ENCODE peak calls at places on chromosomes 16 and 17, in nine cellular contexts. F is EL, P is type B pancreatic cell, Y is prostate gland, C is renal cortical epithelial cell, V is activated T-cell treated with anti-CD3 and anti-CD28 coated beads for 1 hour, R is germinal center, E is GM06990, O is neural crest cell. W is an unnamed sample.

GRCh38 chr16:49876716-49877129 is 20.8 kb upstream of the ZNF423 start:
- DNase-seq in F (peak), P (peak), Y (no peak), C (no peak), V (no peak), R (peak), E (peak), O (peak), W (peak)

GRCh38 chr17:10099051-10099571 is 99.3 kb downstream of the GAS7 start:
- DNase-seq in F (peak), P (no peak), Y (no peak), C (no peak), V (no peak), R (no peak), E (no peak), O (no peak), W (no peak)

GRCh38 chr17:40556884-40557414 is 8.3 kb downstream of the CCR7 start:
- DNase-seq in F (no peak), P (peak), Y (no peak), C (no peak), V (no peak), R (no peak), E (no peak), O (no peak), W (peak)

GRCh38 chr17:77821114-77821513 is 137.4 kb upstream of the TNRC6C start:
- DNase-seq in F (no peak), P (no peak), Y (no peak), C (no peak), V (no peak), R (no peak), E (no peak), O (no peak), W (no peak)

GRCh38 chr16:53291757-53292392 is 142.4 kb upstream of the RBL2 start:
- DNase-seq in F (peak), P (no peak), Y (no peak), C (no peak), V (no peak), R (no peak), E (no peak), O (no peak), W (no peak)

GRCh38 chr16:56190903-56191806 is at the start of gene GNAO1:
- DNase-seq in F (peak), P (peak), Y (peak), C (no peak), V (peak), R (peak), E (peak), O (peak), W (peak)

GRCh38 chr16:70390774-70391173 is 44.1 kb downstream of the DDX19A start:
- DNase-seq in F (no peak), P (no peak), Y (peak), C (peak), V (no peak), R (no peak), E (no peak), O (no peak), W (no peak)

GRCh38 chr17:1871743-1872142 is 41.9 kb downstream of the RPA1 start:
- DNase-seq in F (no peak), P (no peak), Y (no peak), C (no peak), V (no peak), R (no peak), E (no peak), O (no peak), W (no peak)

GRCh38 chr17:72466199-72466598 is 345.4 kb downstream of the SOX9 start:
- DNase-seq in F (peak), P (no peak), Y (no peak), C (peak), V (no peak), R (no peak), E (peak), O (no peak), W (no peak)

GRCh38 chr16:89341697-89342694 is 124.5 kb downstream of the ZNF778 start:
- DNase-seq in F (no peak), P (no peak), Y (no peak), C (no peak), V (no peak), R (no peak), E (no peak), O (no peak), W (no peak)

GRCh38 chr17:42436401-42436800 is 13.3 kb upstream of the CAVIN1 start:
- DNase-seq in F (peak), P (no peak), Y (no peak), C (peak), V (no peak), R (no peak), E (no peak), O (no peak), W (peak)

GRCh38 chr17:50107790-50108414 is 12.8 kb downstream of the PDK2 start:
- DNase-seq in F (peak), P (no peak), Y (no peak), C (peak), V (no peak), R (no peak), E (no peak), O (no peak), W (no peak)

GRCh38 chr17:60108712-60109111 is 30.0 kb upstream of the HEATR6 start:
- DNase-seq in F (no peak), P (no peak), Y (no peak), C (no peak), V (no peak), R (no peak), E (no peak), O (no peak), W (no peak)